ENCODE peak calls at places on chromosomes 7 and 10, in six cellular contexts. One of them, this sample, is unnamed.

GRCh38 chr10:78648256-78648860 is 420.4 kb upstream of the ZMIZ1 start:
- DNase-seq in skeletal muscle cell: no peak
- DNase-seq in heart left ventricle: no peak
- DNase-seq in aorta: no peak
- DNase-seq in fibroblast of the aortic adventitia: peak; percentile 54
- DNase-seq in suprapubic skin: no peak
- DNase-seq in this sample: no peak

GRCh38 chr10:16689227-16689626 is 128.0 kb downstream of the RSU1 start:
- DNase-seq in aorta: no peak
- DNase-seq in heart left ventricle: no peak
- DNase-seq in suprapubic skin: no peak
- DNase-seq in fibroblast of the aortic adventitia: peak; percentile 2
- DNase-seq in skeletal muscle cell: no peak
- DNase-seq in this sample: no peak

GRCh38 chr7:33423646-33424020 is 294.3 kb downstream of the BBS9 start:
- DNase-seq in heart left ventricle: no peak
- DNase-seq in aorta: no peak
- DNase-seq in skeletal muscle cell: no peak
- DNase-seq in suprapubic skin: no peak
- DNase-seq in fibroblast of the aortic adventitia: peak; percentile 13
- DNase-seq in this sample: no peak

GRCh38 chr7:86574006-86574405 is 69.7 kb upstream of the GRM3 start:
- DNase-seq in fibroblast of the aortic adventitia: no peak
- DNase-seq in heart left ventricle: no peak
- DNase-seq in aorta: no peak
- DNase-seq in suprapubic skin: no peak
- DNase-seq in skeletal muscle cell: no peak
- DNase-seq in this sample: no peak

GRCh38 chr10:47358457-47358856 is 10.3 kb downstream of the RBP3 start:
- DNase-seq in fibroblast of the aortic adventitia: no peak
- DNase-seq in skeletal muscle cell: no peak
- DNase-seq in aorta: peak; percentile 36
- DNase-seq in suprapubic skin: peak; percentile 70
- DNase-seq in heart left ventricle: no peak
- DNase-seq in this sample: no peak

GRCh38 chr7:40331915-40332314 is 197.1 kb downstream of the SUGCT start:
- DNase-seq in fibroblast of the aortic adventitia: peak; percentile 48
- DNase-seq in heart left ventricle: no peak
- DNase-seq in suprapubic skin: no peak
- DNase-seq in aorta: no peak
- DNase-seq in skeletal muscle cell: no peak
- DNase-seq in this sample: no peak

GRCh38 chr10:130179640-130180039 is 43.4 kb downstream of the GLRX3 start:
- DNase-seq in heart left ventricle: no peak
- DNase-seq in fibroblast of the aortic adventitia: peak; percentile 81
- DNase-seq in suprapubic skin: no peak
- DNase-seq in aorta: no peak
- DNase-seq in skeletal muscle cell: peak; percentile 40
- DNase-seq in this sample: peak; percentile 26

GRCh38 chr10:10589540-10589939 is 428.1 kb upstream of the CELF2 start:
- DNase-seq in skeletal muscle cell: peak; percentile 89
- DNase-seq in fibroblast of the aortic adventitia: peak; percentile 98
- DNase-seq in aorta: no peak
- DNase-seq in heart left ventricle: no peak
- DNase-seq in suprapubic skin: no peak
- DNase-seq in this sample: no peak

GRCh38 chr10:24706479-24707118 is 17.1 kb downstream of the ARHGAP21 start:
- DNase-seq in suprapubic skin: no peak
- DNase-seq in aorta: no peak
- DNase-seq in skeletal muscle cell: peak; percentile 97
- DNase-seq in heart left ventricle: no peak
- DNase-seq in fibroblast of the aortic adventitia: peak; percentile 94
- DNase-seq in this sample: no peak

GRCh38 chr10:112951349-112952281 is 1.6 kb downstream of the TCF7L2 start:
- DNase-seq in suprapubic skin: peak; percentile 83
- DNase-seq in aorta: peak; percentile 89
- DNase-seq in heart left ventricle: peak; percentile 77
- DNase-seq in fibroblast of the aortic adventitia: peak; percentile 84
- DNase-seq in skeletal muscle cell: peak; percentile 58
- DNase-seq in this sample: peak; percentile 63

GRCh38 chr7:73704640-73705550 is 14.6 kb downstream of the STX1A start:
- DNase-seq in fibroblast of the aortic adventitia: peak; percentile 72
- DNase-seq in aorta: no peak
- DNase-seq in skeletal muscle cell: peak; percentile 70
- DNase-seq in suprapubic skin: no peak
- DNase-seq in heart left ventricle: peak; percentile 45
- DNase-seq in this sample: no peak

GRCh38 chr10:55628260-55628701 is 732.8 kb downstream of the ZWINT start:
- DNase-seq in suprapubic skin: peak; percentile 77
- DNase-seq in skeletal muscle cell: no peak
- DNase-seq in fibroblast of the aortic adventitia: no peak
- DNase-seq in aorta: no peak
- DNase-seq in heart left ventricle: peak; percentile 48
- DNase-seq in this sample: no peak

GRCh38 chr7:22582860-22583640 is 83.1 kb upstream of the STEAP1B start:
- DNase-seq in fibroblast of the aortic adventitia: peak; percentile 95
- DNase-seq in suprapubic skin: no peak
- DNase-seq in aorta: no peak
- DNase-seq in heart left ventricle: no peak
- DNase-seq in skeletal muscle cell: no peak
- DNase-seq in this sample: no peak

GRCh38 chr7:46352335-46352954 is 431.4 kb upstream of the IGFBP3 start:
- DNase-seq in heart left ventricle: no peak
- DNase-seq in suprapubic skin: no peak
- DNase-seq in aorta: no peak
- DNase-seq in skeletal muscle cell: peak; percentile 21
- DNase-seq in fibroblast of the aortic adventitia: peak; percentile 78
- DNase-seq in this sample: peak; percentile 53

GRCh38 chr10:12130237-12130872 is 878 bp downstream of the SEC61A2 start:
- DNase-seq in heart left ventricle: no peak
- DNase-seq in suprapubic skin: no peak
- DNase-seq in fibroblast of the aortic adventitia: peak; percentile 71
- DNase-seq in aorta: no peak
- DNase-seq in skeletal muscle cell: peak; percentile 36
- DNase-seq in this sample: peak; percentile 5

GRCh38 chr7:101699399-101699798 is 70.3 kb upstream of the MYL10 start:
- DNase-seq in fibroblast of the aortic adventitia: no peak
- DNase-seq in aorta: no peak
- DNase-seq in suprapubic skin: no peak
- DNase-seq in heart left ventricle: no peak
- DNase-seq in skeletal muscle cell: no peak
- DNase-seq in this sample: no peak

GRCh38 chr7:80014507-80014906 is 120.1 kb upstream of the GNAI1 start:
- DNase-seq in aorta: no peak
- DNase-seq in suprapubic skin: no peak
- DNase-seq in heart left ventricle: no peak
- DNase-seq in skeletal muscle cell: peak; percentile 33
- DNase-seq in fibroblast of the aortic adventitia: peak; percentile 54
- DNase-seq in this sample: no peak

GRCh38 chr7:139669106-139670061 is 108.4 kb downstream of the HIPK2 start:
- DNase-seq in suprapubic skin: no peak
- DNase-seq in aorta: no peak
- DNase-seq in heart left ventricle: no peak
- DNase-seq in skeletal muscle cell: no peak
- DNase-seq in fibroblast of the aortic adventitia: no peak
- DNase-seq in this sample: no peak

GRCh38 chr10:16975188-16975587 is 154.4 kb downstream of the CUBN start:
- DNase-seq in skeletal muscle cell: no peak
- DNase-seq in fibroblast of the aortic adventitia: no peak
- DNase-seq in heart left ventricle: no peak
- DNase-seq in suprapubic skin: no peak
- DNase-seq in aorta: no peak
- DNase-seq in this sample: no peak

GRCh38 chr7:30988346-30989005 is 24.7 kb downstream of the GHRHR start:
- DNase-seq in aorta: peak; percentile 76
- DNase-seq in heart left ventricle: peak; percentile 66
- DNase-seq in skeletal muscle cell: no peak
- DNase-seq in suprapubic skin: no peak
- DNase-seq in fibroblast of the aortic adventitia: no peak
- DNase-seq in this sample: no peak

GRCh38 chr10:57716884-57717283 is 550.8 kb downstream of the IPMK start:
- DNase-seq in aorta: no peak
- DNase-seq in skeletal muscle cell: peak; percentile 10
- DNase-seq in fibroblast of the aortic adventitia: peak; percentile 50
- DNase-seq in heart left ventricle: no peak
- DNase-seq in suprapubic skin: no peak
- DNase-seq in this sample: no peak

GRCh38 chr7:93043393-93043985 is 74.3 kb downstream of the SAMD9 start:
- DNase-seq in aorta: peak; percentile 80
- DNase-seq in skeletal muscle cell: peak; percentile 76
- DNase-seq in fibroblast of the aortic adventitia: peak; percentile 91
- DNase-seq in suprapubic skin: no peak
- DNase-seq in heart left ventricle: peak; percentile 63
- DNase-seq in this sample: no peak

GRCh38 chr7:141263508-141263907 is 189.6 kb downstream of the TMEM178B start:
- DNase-seq in fibroblast of the aortic adventitia: no peak
- DNase-seq in heart left ventricle: no peak
- DNase-seq in skeletal muscle cell: no peak
- DNase-seq in aorta: no peak
- DNase-seq in suprapubic skin: no peak
- DNase-seq in this sample: no peak

GRCh38 chr10:48253970-48254657 is 20.4 kb downstream of the FRMPD2 start:
- DNase-seq in heart left ventricle: no peak
- DNase-seq in aorta: no peak
- DNase-seq in fibroblast of the aortic adventitia: peak; percentile 10
- DNase-seq in suprapubic skin: no peak
- DNase-seq in skeletal muscle cell: peak; percentile 8
- DNase-seq in this sample: no peak

DNA sequence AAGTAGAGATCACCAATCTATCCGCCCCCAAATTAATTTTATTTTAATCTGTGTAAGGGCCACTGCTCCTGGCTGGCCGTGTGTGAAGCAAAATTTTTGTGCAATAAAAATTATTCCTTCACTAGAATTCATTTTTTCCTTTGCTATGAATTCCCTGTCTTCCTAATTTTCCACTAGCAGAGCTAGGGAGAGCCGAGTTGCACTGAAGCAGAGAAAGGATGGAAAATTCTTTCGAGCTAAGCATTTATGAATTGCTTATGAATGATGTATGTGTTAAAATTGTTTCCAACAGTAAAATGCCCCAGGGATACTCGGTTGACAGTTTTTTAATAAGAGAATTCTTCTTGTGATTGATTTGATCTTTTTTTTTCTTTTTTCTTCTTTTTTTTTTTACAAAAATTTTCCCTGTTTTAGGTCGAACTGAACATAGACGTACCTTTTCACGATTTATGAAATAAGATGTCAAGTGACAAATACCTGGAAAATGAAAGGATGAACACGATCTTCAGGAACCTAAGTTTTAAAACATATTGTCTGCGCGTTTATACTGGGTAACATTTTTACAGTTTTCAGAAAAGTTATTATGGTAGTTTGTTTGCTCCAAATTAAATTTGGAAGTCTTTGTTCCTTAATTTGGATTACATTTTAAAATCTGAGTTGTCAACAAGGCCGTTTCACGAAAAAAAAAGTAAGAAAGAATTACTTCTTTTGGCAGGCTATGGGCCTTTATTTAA is 288.8 kb upstream of the NFE2L3 start:
- DNase-seq in heart left ventricle: no peak
- DNase-seq in aorta: no peak
- DNase-seq in fibroblast of the aortic adventitia: no peak
- DNase-seq in suprapubic skin: no peak
- DNase-seq in skeletal muscle cell: no peak
- DNase-seq in this sample: no peak
- H3K4me3 ChIP-seq in heart left ventricle: no peak overlapping the region
- H3K4me3 ChIP-seq in aorta: no peak overlapping the region
- H3K4me3 ChIP-seq in fibroblast of the aortic adventitia: no peak overlapping the region
- H3K4me3 ChIP-seq in suprapubic skin: no peak overlapping the region
- H3K4me3 ChIP-seq in skeletal muscle cell: no peak overlapping the region
- H3K4me3 ChIP-seq in this sample: no peak overlapping the region

GRCh38 chr10:116787018-116787674 is 44.8 kb upstream of the HSPA12A start:
- DNase-seq in skeletal muscle cell: no peak
- DNase-seq in fibroblast of the aortic adventitia: no peak
- DNase-seq in heart left ventricle: no peak
- DNase-seq in aorta: no peak
- DNase-seq in suprapubic skin: no peak
- DNase-seq in this sample: no peak

GRCh38 chr10:116785282-116785681 is 42.9 kb upstream of the HSPA12A start:
- DNase-seq in heart left ventricle: no peak
- DNase-seq in fibroblast of the aortic adventitia: no peak
- DNase-seq in suprapubic skin: no peak
- DNase-seq in skeletal muscle cell: no peak
- DNase-seq in aorta: no peak
- DNase-seq in this sample: no peak

GRCh38 chr10:116785867-116786266 is 43.5 kb upstream of the HSPA12A start:
- DNase-seq in fibroblast of the aortic adventitia: no peak
- DNase-seq in suprapubic skin: no peak
- DNase-seq in skeletal muscle cell: no peak
- DNase-seq in aorta: no peak
- DNase-seq in heart left ventricle: no peak
- DNase-seq in this sample: no peak

GRCh38 chr10:116784651-116785050 is 42.3 kb upstream of the HSPA12A start:
- DNase-seq in heart left ventricle: no peak
- DNase-seq in aorta: no peak
- DNase-seq in fibroblast of the aortic adventitia: no peak
- DNase-seq in skeletal muscle cell: no peak
- DNase-seq in suprapubic skin: no peak
- DNase-seq in this sample: no peak

GRCh38 chr10:116787893-116788665 is 45.7 kb upstream of the HSPA12A start:
- DNase-seq in heart left ventricle: peak; percentile 88
- DNase-seq in fibroblast of the aortic adventitia: peak; percentile 66
- DNase-seq in skeletal muscle cell: peak; percentile 24
- DNase-seq in suprapubic skin: peak; percentile 89
- DNase-seq in aorta: peak; percentile 93
- DNase-seq in this sample: peak; percentile 81
- H3K4me3 ChIP-seq in heart left ventricle: peak overlapping the region; percentile 26
- H3K4me3 ChIP-seq in fibroblast of the aortic adventitia: peak overlapping the region; percentile 50
- H3K4me3 ChIP-seq in skeletal muscle cell: peak overlapping the region; percentile 28
- H3K4me3 ChIP-seq in suprapubic skin: peak overlapping the region; percentile 22
- H3K4me3 ChIP-seq in aorta: no peak overlapping the region
- H3K4me3 ChIP-seq in this sample: peak overlapping the region; percentile 33

GRCh38 chr7:8114175-8114574 is 145.6 kb downstream of the GLCCI1 start:
- DNase-seq in skeletal muscle cell: no peak
- DNase-seq in suprapubic skin: no peak
- DNase-seq in aorta: no peak
- DNase-seq in fibroblast of the aortic adventitia: no peak
- DNase-seq in heart left ventricle: no peak
- DNase-seq in this sample: no peak
- H3K4me3 ChIP-seq in skeletal muscle cell: no peak overlapping the region
- H3K4me3 ChIP-seq in suprapubic skin: no peak overlapping the region
- H3K4me3 ChIP-seq in aorta: no peak overlapping the region
- H3K4me3 ChIP-seq in fibroblast of the aortic adventitia: no peak overlapping the region
- H3K4me3 ChIP-seq in heart left ventricle: no peak overlapping the region
- H3K4me3 ChIP-seq in this sample: no peak overlapping the region

DNA sequence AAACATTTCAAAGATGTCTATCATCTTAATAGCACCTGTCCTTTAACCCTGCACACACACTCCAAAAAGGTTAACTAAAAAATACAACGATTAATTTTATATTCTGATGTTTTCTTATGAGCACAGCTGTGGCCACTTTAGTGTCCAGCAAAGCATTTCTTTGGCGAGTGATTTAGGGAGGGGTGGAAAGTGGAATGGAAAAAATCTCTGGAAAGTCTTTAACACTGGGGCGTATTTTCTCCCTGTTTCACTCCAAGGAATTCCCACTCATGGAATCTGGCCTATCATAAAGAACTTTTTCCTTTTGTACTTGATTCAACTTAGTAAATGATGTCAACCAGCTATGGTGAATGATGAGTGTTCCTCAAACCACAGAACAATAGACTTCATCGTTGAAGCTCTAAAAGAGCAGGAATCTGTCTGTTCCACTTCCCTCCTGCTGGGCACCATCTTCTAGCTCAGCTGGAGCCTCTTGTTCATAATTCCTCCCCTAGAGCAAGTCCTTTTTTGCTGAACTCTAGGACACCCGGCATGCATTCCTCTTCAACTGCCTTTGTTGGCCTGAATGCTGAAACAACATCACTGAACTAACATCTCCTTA is 66.4 kb downstream of the EPDR1 start:
- DNase-seq in aorta: no peak
- DNase-seq in suprapubic skin: no peak
- DNase-seq in heart left ventricle: no peak
- DNase-seq in skeletal muscle cell: no peak
- DNase-seq in fibroblast of the aortic adventitia: peak; percentile 84
- DNase-seq in this sample: no peak
- H3K4me3 ChIP-seq in aorta: no peak overlapping the region
- H3K4me3 ChIP-seq in suprapubic skin: no peak overlapping the region
- H3K4me3 ChIP-seq in heart left ventricle: no peak overlapping the region
- H3K4me3 ChIP-seq in skeletal muscle cell: no peak overlapping the region
- H3K4me3 ChIP-seq in fibroblast of the aortic adventitia: no peak overlapping the region
- H3K4me3 ChIP-seq in this sample: no peak overlapping the region

This sample was measured in heart right ventricle.